ENCODE peak calls at places on chromosomes 5 and 9, in nine cellular contexts. A, F, K, C, E, N, S, Z and H are unnamed samples.

GRCh38 chr5:168916266-168916665 is 337.1 kb upstream of the PANK3 start:
- DNase-seq in Z (no peak), K (peak; percentile 16), C (no peak), S (no peak), F (no peak), E (no peak), A (peak; percentile 60), N (no peak), H (no peak)

GRCh38 chr5:173742432-173742816 is 126.0 kb upstream of the BOD1 start:
- DNase-seq in F (no peak), S (no peak), E (no peak), N (no peak), Z (no peak), C (peak; percentile 66), A (no peak), K (no peak), H (no peak)

GRCh38 chr5:150671509-150672236 is 10.6 kb downstream of the MYOZ3 start:
- DNase-seq in N (no peak), C (no peak), Z (no peak), E (no peak), F (no peak), A (peak; percentile 85), S (no peak), K (no peak), H (no peak)

GRCh38 chr9:27701664-27702063 is 128.4 kb upstream of the C9orf72 start:
- DNase-seq in E (no peak), N (no peak), S (no peak), C (peak; percentile 84), A (no peak), F (no peak), Z (no peak), K (no peak), H (no peak)

GRCh38 chr5:81006955-81007636 is 46.9 kb downstream of the RASGRF2 start:
- DNase-seq in N (peak; percentile 40), F (no peak), Z (no peak), S (no peak), C (no peak), A (no peak), E (no peak), K (no peak), H (no peak)

GRCh38 chr9:69397384-69398214 is 72.6 kb downstream of the ENTREP1 start:
- DNase-seq in E (no peak), Z (no peak), C (no peak), N (no peak), S (no peak), F (no peak), K (no peak), A (no peak), H (no peak)

GRCh38 chr9:135905380-135906282 is 1.7 kb downstream of the CAMSAP1 start:
- DNase-seq in N (peak; percentile 26), F (no peak), C (peak; percentile 71), S (no peak), E (peak; percentile 68), Z (no peak), K (no peak), A (no peak), H (peak; percentile 36)

GRCh38 chr5:103092676-103093075 is 27.3 kb downstream of the GIN1 start:
- DNase-seq in N (no peak), F (no peak), C (no peak), K (no peak), A (no peak), S (no peak), Z (no peak), E (peak; percentile 13), H (no peak)

GRCh38 chr5:127518319-127518621 is 830 bp downstream of the PRRC1 start:
- DNase-seq in K (peak; percentile 10), C (no peak), E (no peak), Z (no peak), A (no peak), N (no peak), F (no peak), S (peak; percentile 6), H (no peak)

GRCh38 chr5:72159501-72159911 is 52.2 kb downstream of the MAP1B start:
- DNase-seq in C (no peak), E (no peak), A (no peak), N (no peak), K (no peak), S (no peak), F (no peak), Z (no peak), H (no peak)

GRCh38 chr5:852431-853401 is 1.9 kb upstream of the ZDHHC11 start:
- DNase-seq in C (no peak), N (no peak), K (no peak), F (no peak), S (no peak), E (no peak), Z (no peak), A (no peak), H (peak; percentile 88)

GRCh38 chr9:136399176-136400037 is 563 bp downstream of the SNAPC4 start:
- DNase-seq in N (no peak), E (peak; percentile 20), A (peak; percentile 36), S (no peak), Z (peak; percentile 6), F (peak; percentile 62), C (no peak), K (no peak), H (peak; percentile 79)

DNA sequence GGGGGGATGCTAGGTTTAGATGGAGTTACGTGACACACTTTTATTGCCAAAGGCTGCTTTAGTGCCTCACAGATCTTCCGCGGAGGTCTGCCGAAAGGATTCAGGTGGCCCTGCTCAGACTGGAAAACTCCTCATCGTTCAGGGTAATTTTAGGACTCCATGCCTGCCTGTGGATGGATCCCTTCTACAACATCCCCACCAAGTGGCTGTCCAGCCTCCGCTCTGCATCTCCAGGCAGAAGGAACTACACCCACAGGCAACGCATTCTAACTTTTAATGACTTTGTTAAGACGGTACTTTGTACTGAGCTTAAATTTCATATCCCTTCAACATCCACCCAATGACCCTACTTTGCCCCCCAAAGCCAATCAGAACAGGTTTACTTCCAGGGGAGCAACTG is 29.4 kb downstream of the ATPSCKMT start:
- DNase-seq in Z (no peak), N (no peak), E (no peak), F (no peak), K (no peak), S (no peak), A (peak; percentile 11), C (no peak), H (no peak)
- TF ChIP-seq CTCF in Z (no peak), N (no peak), E (peak; percentile 14), F (no peak), K (no peak), S (no peak), A (peak; percentile 57), C (no peak), H (peak; percentile 44)

GRCh38 chr5:172046613-172047012 is 40.2 kb upstream of the FBXW11 start:
- DNase-seq in A (no peak), E (no peak), C (no peak), N (no peak), S (no peak), F (no peak), Z (no peak), K (no peak), H (no peak)

GRCh38 chr5:172042183-172042582 is 35.7 kb upstream of the FBXW11 start:
- DNase-seq in Z (no peak), C (no peak), K (no peak), A (no peak), E (no peak), N (no peak), F (no peak), S (no peak), H (no peak)

GRCh38 chr5:172043822-172044221 is 37.4 kb upstream of the FBXW11 start:
- DNase-seq in N (no peak), K (no peak), Z (no peak), A (no peak), F (no peak), C (no peak), E (no peak), S (no peak), H (no peak)

GRCh38 chr5:172045315-172045632 is 38.8 kb upstream of the FBXW11 start:
- DNase-seq in S (no peak), N (no peak), A (no peak), C (no peak), F (no peak), K (no peak), E (no peak), Z (no peak), H (no peak)

DNA sequence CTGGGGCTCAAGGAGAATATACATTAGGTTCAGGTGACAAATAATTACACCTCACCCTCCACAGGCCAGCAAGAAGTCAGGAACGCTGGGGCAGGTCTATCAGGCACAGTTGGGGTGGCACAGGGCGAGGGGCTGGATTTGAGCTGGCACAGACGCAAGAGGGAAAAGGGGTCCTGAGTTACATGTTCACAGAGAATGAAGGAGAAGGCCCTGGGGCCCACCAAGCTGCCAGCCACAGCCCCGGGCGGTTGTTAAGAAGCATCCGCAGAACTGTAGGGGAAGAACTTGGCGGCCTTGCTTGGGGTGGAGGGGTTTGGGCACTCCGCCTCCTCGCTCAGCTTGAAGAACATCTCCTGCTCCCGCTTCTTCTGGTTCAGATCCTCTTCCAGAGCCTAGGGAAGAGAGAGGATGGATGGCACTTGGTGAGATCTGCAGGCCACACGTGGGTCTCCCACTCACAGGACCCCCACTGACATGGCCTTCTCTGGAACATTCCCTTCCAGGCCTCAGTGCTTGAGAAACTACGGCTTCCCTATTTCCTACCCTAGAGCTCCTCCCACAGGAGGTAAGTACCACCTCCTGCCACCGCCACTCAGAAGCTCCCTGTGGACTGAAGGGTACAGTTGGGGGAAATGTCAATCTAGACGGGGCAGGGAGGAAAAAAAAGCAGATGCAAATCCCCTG is 38.3 kb upstream of the FBXW11 start:
- DNase-seq in S (no peak), A (peak; percentile 62), C (no peak), E (no peak), N (no peak), Z (no peak), F (no peak), K (no peak), H (no peak)
- TF ChIP-seq CTCF in S (no peak), A (peak; percentile 64), C (no peak), E (peak; percentile 13), N (no peak), Z (no peak), F (no peak), K (no peak), H (no peak)

GRCh38 chr5:177399903-177400868 is at the start of gene PFN3:
- DNase-seq in E (no peak), F (no peak), C (no peak), Z (no peak), N (no peak), S (no peak), A (peak; percentile 90), K (no peak), H (no peak)
- TF ChIP-seq CTCF in E (no peak), F (no peak), C (no peak), Z (no peak), N (no peak), S (no peak), A (no peak), K (no peak), H (no peak)

DNA sequence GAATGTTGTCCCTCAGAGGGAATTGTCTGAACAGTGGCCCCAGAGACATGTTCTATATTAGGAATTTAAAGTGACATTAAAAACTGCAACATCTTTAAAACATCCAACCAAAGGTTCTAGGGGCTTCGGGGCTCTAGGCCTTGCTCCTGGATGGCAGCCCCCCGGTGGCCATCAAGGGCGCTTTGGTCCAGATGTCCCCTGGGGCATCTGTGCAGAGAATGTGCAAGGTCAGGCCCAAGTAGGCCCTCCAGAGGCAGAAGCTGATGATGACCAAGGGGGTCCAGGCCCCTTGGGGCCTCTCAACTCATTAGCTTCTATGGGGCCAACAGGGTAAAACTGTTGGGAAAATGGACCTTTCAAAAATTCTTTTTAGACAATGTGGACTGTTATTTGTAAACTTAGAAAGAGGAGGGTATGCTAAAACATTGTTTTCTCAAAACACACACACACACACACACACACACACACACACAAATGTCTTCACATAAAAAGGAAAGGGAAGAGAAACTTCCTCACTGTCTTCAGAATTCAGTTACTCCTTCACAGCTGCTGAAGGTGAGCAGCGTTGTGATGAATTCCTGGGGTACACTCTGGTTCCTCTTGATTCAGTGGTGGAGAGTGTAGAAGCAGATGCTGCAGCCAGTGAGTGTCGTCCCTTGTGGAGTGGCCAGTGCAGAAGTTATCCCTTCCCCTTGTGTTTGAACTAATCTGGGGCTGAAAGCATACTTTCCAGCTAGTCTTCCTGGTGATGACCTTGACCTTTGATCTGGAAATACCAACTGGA is 125.2 kb downstream of the WDR41 start:
- DNase-seq in C (no peak), F (no peak), K (no peak), E (no peak), N (no peak), Z (no peak), A (peak; percentile 39), S (no peak), H (no peak)
- TF ChIP-seq CTCF in C (no peak), F (no peak), K (no peak), E (no peak), N (no peak), Z (no peak), A (peak; percentile 53), S (no peak), H (peak; percentile 17)